ENCODE peak calls at places on chromosome 2, in eight cellular contexts. T is HCT116, N is kidney, B is spleen, A is adipocyte, P is MM.1S, I is fibroblast of lung, Y is hepatocyte. J is an unnamed sample.
A peak's percentile ranks its signal among the peaks of the same experiment; 100 is the strongest.

GRCh38 chr2:79437416-79438281 is 75.2 kb upstream of the CTNNA2 start:
- DNase-seq in B (no peak), P (no peak), A (no peak), Y (peak; percentile 21), T (no peak), I (no peak), N (no peak), J (no peak)

GRCh38 chr2:25304339-25304728 is 37.4 kb downstream of the DNMT3A start:
- DNase-seq in T (no peak), A (no peak), I (peak; percentile 33), P (no peak), B (no peak), N (no peak), Y (no peak), J (no peak)

GRCh38 chr2:36477315-36477714 is 120.7 kb downstream of the FEZ2 start:
- DNase-seq in I (no peak), A (no peak), B (no peak), P (no peak), Y (no peak), N (no peak), T (no peak), J (no peak)

GRCh38 chr2:239792649-239793010 is 232.5 kb downstream of the NDUFA10 start:
- DNase-seq in P (no peak), N (no peak), Y (no peak), T (no peak), B (no peak), A (no peak), I (no peak), J (no peak)

GRCh38 chr2:46095821-46096220 is 201.4 kb upstream of the EPAS1 start:
- DNase-seq in Y (no peak), B (no peak), N (no peak), P (no peak), T (no peak), A (no peak), I (no peak), J (no peak)

GRCh38 chr2:29011650-29012060 is 30.6 kb downstream of the TOGARAM2 start:
- DNase-seq in I (no peak), Y (no peak), A (no peak), P (no peak), B (peak; percentile 92), T (no peak), N (peak; percentile 86), J (peak; percentile 66)

GRCh38 chr2:71154798-71155197 is 24.4 kb downstream of the MPHOSPH10 start:
- DNase-seq in A (no peak), P (peak; percentile 53), I (no peak), T (peak; percentile 31), B (no peak), N (no peak), Y (peak; percentile 18), J (no peak)

GRCh38 chr2:27854224-27854623 is 36.0 kb downstream of the RBKS start:
- DNase-seq in B (no peak), N (no peak), Y (no peak), A (no peak), I (no peak), T (no peak), P (no peak), J (no peak)

GRCh38 chr2:139228276-139228675 is 448.1 kb upstream of the NXPH2 start:
- DNase-seq in P (no peak), Y (no peak), A (no peak), T (no peak), N (no peak), B (no peak), I (no peak), J (no peak)

GRCh38 chr2:99706734-99707133 is 216.9 kb upstream of the REV1 start:
- DNase-seq in Y (no peak), P (no peak), I (no peak), N (no peak), B (no peak), T (no peak), A (no peak), J (no peak)

GRCh38 chr2:219627105-219628100 is at the start of gene SLC4A3:
- DNase-seq in B (peak; percentile 73), P (peak; percentile 16), A (peak; percentile 74), I (no peak), T (no peak), Y (peak; percentile 76), N (peak; percentile 66), J (no peak)

GRCh38 chr2:211157856-211158463 is 601.6 kb downstream of the CPS1 start:
- DNase-seq in N (no peak), Y (peak; percentile 88), A (peak; percentile 91), T (peak; percentile 57), P (peak; percentile 75), I (peak; percentile 55), B (peak; percentile 81), J (peak; percentile 69)

GRCh38 chr2:28276807-28277206 is 115.9 kb upstream of the FOSL2 start:
- DNase-seq in T (no peak), P (no peak), A (no peak), N (no peak), Y (no peak), I (no peak), B (no peak), J (no peak)

GRCh38 chr2:10452956-10453885 is 5.1 kb upstream of the ODC1 start:
- DNase-seq in I (no peak), T (no peak), Y (no peak), N (no peak), B (no peak), P (no peak), A (no peak), J (no peak)

GRCh38 chr2:224716921-224717320 is 756 bp upstream of the CCDC195 start:
- DNase-seq in I (no peak), N (no peak), A (no peak), Y (no peak), B (no peak), P (no peak), T (no peak), J (no peak)

DNA sequence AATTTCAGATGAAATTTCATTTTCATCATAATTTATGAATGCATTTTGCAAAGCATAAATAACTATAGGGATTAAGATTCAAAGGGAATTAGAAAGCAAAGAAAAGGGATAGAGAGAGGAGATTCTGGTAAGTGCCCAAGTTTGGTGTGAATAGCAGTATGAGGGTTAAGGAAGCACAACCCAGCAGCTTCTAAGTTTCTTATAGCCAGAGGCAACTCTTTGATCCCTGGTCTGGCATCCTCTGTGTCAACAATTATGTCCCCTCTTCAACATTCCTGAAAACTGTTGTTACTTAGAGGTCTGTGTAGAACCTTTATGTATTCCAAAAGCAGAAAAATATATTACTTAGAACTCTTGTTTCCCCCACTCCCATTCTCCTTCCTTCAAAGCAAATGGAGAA is 171.6 kb upstream of the SATB2 start:
- DNase-seq in P (no peak), A (no peak), I (no peak), T (no peak), B (no peak), Y (no peak), N (no peak), J (no peak)
- H3K4me1 ChIP-seq in P (no peaks in the 10 kb centered on the region), A (no peaks in the 10 kb centered on the region), I (no peaks in the 10 kb centered on the region), T (no peaks in the 10 kb centered on the region), B (no peaks in the 10 kb centered on the region), Y (no peaks in the 10 kb centered on the region), N (no peaks in the 10 kb centered on the region), J (no peaks in the 10 kb centered on the region)

GRCh38 chr2:74890711-74891110 is 56.8 kb downstream of the HK2 start:
- DNase-seq in P (no peak), T (no peak), B (no peak), A (no peak), N (no peak), I (no peak), Y (no peak), J (no peak)

GRCh38 chr2:74892609-74893008 is 58.7 kb downstream of the HK2 start:
- DNase-seq in B (no peak), Y (no peak), N (no peak), T (no peak), A (no peak), I (no peak), P (no peak), J (no peak)

GRCh38 chr2:74889159-74889558 is 55.2 kb downstream of the HK2 start:
- DNase-seq in Y (no peak), N (no peak), I (no peak), T (no peak), P (no peak), B (no peak), A (no peak), J (no peak)

GRCh38 chr2:74893332-74893731 is 59.4 kb downstream of the HK2 start:
- DNase-seq in B (no peak), P (no peak), A (peak; percentile 49), Y (no peak), T (no peak), I (peak; percentile 51), N (no peak), J (no peak)

DNA sequence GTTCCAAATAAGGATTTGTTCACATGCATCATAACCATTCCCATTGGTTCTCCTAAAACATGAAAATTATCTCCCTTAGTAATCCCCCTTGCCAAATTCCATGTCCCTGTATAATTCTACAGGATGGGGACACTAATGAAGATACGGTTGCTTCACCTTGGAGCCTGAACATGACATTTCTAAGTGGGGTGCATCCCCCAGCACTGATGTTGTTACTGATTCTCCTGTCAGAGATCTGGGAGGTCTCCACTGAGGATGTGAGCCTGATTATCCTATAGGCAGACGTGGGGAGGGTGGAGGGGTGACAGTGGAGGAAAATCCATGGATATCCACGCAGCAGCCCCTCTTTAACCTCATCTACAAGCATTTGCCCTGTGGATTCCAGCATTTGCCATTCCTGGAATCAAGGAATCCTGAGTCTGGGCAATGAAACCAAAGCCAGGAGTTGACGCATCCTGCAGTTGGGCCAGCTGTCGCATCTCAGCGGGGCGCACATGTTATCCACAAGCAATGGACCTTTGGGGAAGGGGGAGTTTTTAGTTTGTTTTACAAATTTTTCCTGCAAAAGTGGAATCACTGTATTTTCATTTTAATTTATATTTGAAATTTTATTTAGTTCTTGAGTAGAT is 57.3 kb downstream of the HK2 start:
- DNase-seq in I (no peak), Y (no peak), P (no peak), A (no peak), B (no peak), T (no peak), N (no peak), J (no peak)
- H3K4me1 ChIP-seq in I (peaks cover 21% of the 10 kb centered on the region), Y (no peaks in the 10 kb centered on the region), P (no peaks in the 10 kb centered on the region), A (peaks cover 62% of the 10 kb centered on the region), B (no peaks in the 10 kb centered on the region), T (peaks cover 15% of the 10 kb centered on the region), N (no peaks in the 10 kb centered on the region), J (no peaks in the 10 kb centered on the region)

DNA sequence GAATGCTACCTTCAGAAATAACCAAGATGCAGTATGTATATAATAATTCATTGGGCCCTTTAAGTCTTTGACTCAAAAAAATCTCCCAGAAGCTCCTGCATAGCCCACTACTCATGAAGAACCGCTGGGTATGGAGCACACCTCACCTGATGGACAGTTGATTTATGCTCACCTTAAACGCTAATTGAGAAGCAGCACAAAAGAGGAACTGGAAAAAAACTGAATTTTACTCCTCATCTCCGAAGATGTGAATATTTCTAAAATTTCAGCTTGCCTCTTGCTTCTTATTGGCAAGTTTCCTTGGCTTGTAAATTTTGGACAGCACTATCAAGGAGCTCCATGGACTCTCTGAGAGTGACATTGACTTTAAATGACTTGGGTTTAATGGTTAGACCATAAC is 5.5 kb downstream of the CYP1B1 start:
- DNase-seq in I (no peak), N (no peak), P (no peak), Y (no peak), A (no peak), T (no peak), B (no peak), J (no peak)
- H3K4me1 ChIP-seq in I (peaks cover 2% of the 10 kb centered on the region), N (no peaks in the 10 kb centered on the region), P (no peaks in the 10 kb centered on the region), Y (peaks cover 19% of the 10 kb centered on the region), A (peaks cover 69% of the 10 kb centered on the region), T (peaks cover under 1% of the 10 kb centered on the region), B (peaks cover 22% of the 10 kb centered on the region), J (peaks cover 3% of the 10 kb centered on the region)

DNA sequence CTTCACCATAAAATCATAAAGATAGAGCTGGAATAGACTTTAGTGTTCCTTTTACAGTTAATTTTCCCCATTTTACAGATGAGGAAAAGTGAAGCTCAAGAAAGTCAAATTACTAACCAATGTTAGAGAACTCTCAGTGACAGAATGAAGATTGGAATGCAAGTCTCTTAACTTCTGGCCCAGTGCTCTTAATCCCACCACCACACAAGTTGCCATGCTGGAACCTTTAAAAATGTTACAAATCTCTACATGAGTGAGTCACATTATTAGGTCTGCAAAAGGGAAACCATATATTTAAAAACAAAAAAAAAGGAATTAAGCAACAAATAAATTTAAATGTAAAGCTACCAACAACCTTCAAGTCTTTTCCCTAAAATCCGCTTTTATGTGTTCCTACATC is 3.5 kb downstream of the NCKAP1 start:
- DNase-seq in Y (no peak), A (peak; percentile 52), N (no peak), I (peak; percentile 22), T (no peak), P (no peak), B (no peak), J (no peak)
- H3K4me1 ChIP-seq in Y (peaks cover 37% of the 10 kb centered on the region), A (peaks cover 72% of the 10 kb centered on the region), N (peaks cover 16% of the 10 kb centered on the region), I (peaks cover 2% of the 10 kb centered on the region), T (peaks cover 21% of the 10 kb centered on the region), P (peaks cover 7% of the 10 kb centered on the region), B (peaks cover 64% of the 10 kb centered on the region), J (peaks cover 29% of the 10 kb centered on the region)